ENCODE peak calls at places on chromosomes 4 and X, in eight cellular contexts. P is iPS-NIHi11, N is stomach, X is LoVo, T is astrocyte of the cerebellum, D is GM04503, K is HTR-8/SVneo, H is HFFc6. G is an unnamed sample.

GRCh38 chr4:176774852-176775251 is 17.9 kb downstream of the VEGFC start:
- DNase-seq in P (no peak), N (no peak), X (no peak), T (no peak), D (no peak), K (no peak), H (no peak), G (no peak)

GRCh38 chr4:110878992-110879391 is 256.1 kb upstream of the PITX2 start:
- DNase-seq in P (no peak), N (no peak), X (no peak), T (no peak), D (no peak), K (no peak), H (no peak), G (no peak)

GRCh38 chrX:133726211-133726630 is 259.2 kb downstream of the GPC3 start:
- DNase-seq in P (no peak), N (no peak), X (peak), T (peak), D (peak), K (peak), H (peak), G (no peak)

GRCh38 chr4:182486895-182487294 is 243.7 kb downstream of the TENM3 start:
- DNase-seq in P (no peak), N (no peak), X (no peak), T (no peak), D (no peak), K (no peak), H (no peak), G (no peak)

GRCh38 chr4:26719954-26720552 is 136.2 kb downstream of the TBC1D19 start:
- DNase-seq in P (peak), N (no peak), X (peak), T (no peak), D (no peak), K (peak), H (peak), G (no peak)

GRCh38 chr4:147847947-147848590 is 116.2 kb downstream of the ARHGAP10 start:
- DNase-seq in P (no peak), N (no peak), X (no peak), T (no peak), D (no peak), K (no peak), H (no peak), G (no peak)

GRCh38 chr4:31349907-31350306 is 629.7 kb downstream of the PCDH7 start:
- DNase-seq in P (no peak), N (no peak), X (no peak), T (no peak), D (no peak), K (no peak), H (no peak), G (no peak)

GRCh38 chr4:2891294-2891693 is 47.6 kb downstream of the ADD1 start:
- DNase-seq in P (no peak), N (no peak), X (peak), T (no peak), D (no peak), K (no peak), H (peak), G (no peak)

GRCh38 chr4:182881928-182882327 is 35.3 kb downstream of the DCTD start:
- DNase-seq in P (no peak), N (peak), X (no peak), T (peak), D (no peak), K (no peak), H (no peak), G (no peak)

GRCh38 chrX:20585782-20586181 is 319.1 kb upstream of the RPS6KA3 start:
- DNase-seq in P (no peak), N (no peak), X (no peak), T (no peak), D (no peak), K (no peak), H (no peak), G (no peak)

GRCh38 chrX:123976671-123977316 is 15.3 kb downstream of the STAG2 start:
- DNase-seq in P (no peak), N (no peak), X (peak), T (no peak), D (no peak), K (no peak), H (peak), G (no peak)

G was measured in CD8-positive, alpha-beta memory T cell.